ENCODE peak calls at places on chromosomes 6 and 20, in nine cellular contexts. One of them, this sample, is unnamed.
A peak's percentile ranks its signal among the peaks of the same experiment; 100 is the strongest.

GRCh38 chr6:44353336-44353735 is 10.9 kb downstream of the SPATS1 start:
- DNase-seq in uterus: no peak
- DNase-seq in esophagus squamous epithelium: no peak
- DNase-seq in IMR-90: no peak
- DNase-seq in spleen: no peak
- DNase-seq in breast epithelium: no peak
- DNase-seq in upper lobe of left lung: no peak
- DNase-seq in body of pancreas: no peak
- DNase-seq in tibial nerve: no peak
- DNase-seq in this sample: no peak

GRCh38 chr6:42407379-42407778 is 44.3 kb downstream of the TRERF1 start:
- DNase-seq in IMR-90: peak; percentile 92
- DNase-seq in tibial nerve: no peak
- DNase-seq in breast epithelium: no peak
- DNase-seq in spleen: no peak
- DNase-seq in uterus: no peak
- DNase-seq in esophagus squamous epithelium: no peak
- DNase-seq in body of pancreas: no peak
- DNase-seq in upper lobe of left lung: no peak
- DNase-seq in this sample: no peak

GRCh38 chr6:22653980-22654610 is 84.7 kb downstream of the HDGFL1 start:
- DNase-seq in uterus: no peak
- DNase-seq in body of pancreas: no peak
- DNase-seq in esophagus squamous epithelium: no peak
- DNase-seq in breast epithelium: no peak
- DNase-seq in IMR-90: no peak
- DNase-seq in upper lobe of left lung: no peak
- DNase-seq in tibial nerve: no peak
- DNase-seq in spleen: no peak
- DNase-seq in this sample: no peak

GRCh38 chr6:146355521-146356100 is 188.0 kb upstream of the RAB32 start:
- DNase-seq in body of pancreas: no peak
- DNase-seq in tibial nerve: no peak
- DNase-seq in esophagus squamous epithelium: no peak
- DNase-seq in breast epithelium: no peak
- DNase-seq in spleen: no peak
- DNase-seq in uterus: no peak
- DNase-seq in upper lobe of left lung: no peak
- DNase-seq in IMR-90: no peak
- DNase-seq in this sample: no peak

GRCh38 chr6:106128981-106129761 is 43.0 kb downstream of the PRDM1 start:
- DNase-seq in IMR-90: peak; percentile 84
- DNase-seq in body of pancreas: no peak
- DNase-seq in breast epithelium: no peak
- DNase-seq in upper lobe of left lung: no peak
- DNase-seq in spleen: no peak
- DNase-seq in esophagus squamous epithelium: no peak
- DNase-seq in tibial nerve: no peak
- DNase-seq in uterus: no peak
- DNase-seq in this sample: no peak

GRCh38 chr6:33168202-33168601 is 24.1 kb downstream of the COL11A2 start:
- DNase-seq in spleen: peak; percentile 36
- DNase-seq in breast epithelium: no peak
- DNase-seq in IMR-90: no peak
- DNase-seq in body of pancreas: no peak
- DNase-seq in tibial nerve: no peak
- DNase-seq in upper lobe of left lung: no peak
- DNase-seq in esophagus squamous epithelium: no peak
- DNase-seq in uterus: no peak
- DNase-seq in this sample: no peak

GRCh38 chr6:140124498-140124897 is 750.0 kb upstream of the CITED2 start:
- DNase-seq in esophagus squamous epithelium: no peak
- DNase-seq in tibial nerve: no peak
- DNase-seq in IMR-90: no peak
- DNase-seq in uterus: no peak
- DNase-seq in spleen: no peak
- DNase-seq in breast epithelium: no peak
- DNase-seq in body of pancreas: no peak
- DNase-seq in upper lobe of left lung: no peak
- DNase-seq in this sample: no peak

GRCh38 chr6:101348816-101349215 is 44.7 kb upstream of the GRIK2 start:
- DNase-seq in spleen: no peak
- DNase-seq in breast epithelium: no peak
- DNase-seq in body of pancreas: no peak
- DNase-seq in uterus: no peak
- DNase-seq in esophagus squamous epithelium: no peak
- DNase-seq in upper lobe of left lung: no peak
- DNase-seq in IMR-90: no peak
- DNase-seq in tibial nerve: no peak
- DNase-seq in this sample: no peak

GRCh38 chr20:60008130-60008808 is 50.0 kb downstream of the CDH26 start:
- DNase-seq in body of pancreas: no peak
- DNase-seq in spleen: no peak
- DNase-seq in uterus: no peak
- DNase-seq in IMR-90: no peak
- DNase-seq in upper lobe of left lung: no peak
- DNase-seq in esophagus squamous epithelium: no peak
- DNase-seq in breast epithelium: no peak
- DNase-seq in tibial nerve: no peak
- DNase-seq in this sample: no peak

GRCh38 chr6:101779051-101779844 is 385.7 kb downstream of the GRIK2 start:
- DNase-seq in body of pancreas: no peak
- DNase-seq in spleen: no peak
- DNase-seq in breast epithelium: no peak
- DNase-seq in uterus: no peak
- DNase-seq in esophagus squamous epithelium: no peak
- DNase-seq in upper lobe of left lung: no peak
- DNase-seq in IMR-90: peak; percentile 52
- DNase-seq in tibial nerve: no peak
- DNase-seq in this sample: no peak

GRCh38 chr6:150886155-150886554 is 20.7 kb downstream of the MTHFD1L start:
- DNase-seq in upper lobe of left lung: no peak
- DNase-seq in spleen: no peak
- DNase-seq in body of pancreas: no peak
- DNase-seq in esophagus squamous epithelium: no peak
- DNase-seq in breast epithelium: no peak
- DNase-seq in uterus: no peak
- DNase-seq in tibial nerve: no peak
- DNase-seq in IMR-90: no peak
- DNase-seq in this sample: no peak

GRCh38 chr6:150883521-150883920 is 18.0 kb downstream of the MTHFD1L start:
- DNase-seq in uterus: no peak
- DNase-seq in IMR-90: peak; percentile 49
- DNase-seq in tibial nerve: no peak
- DNase-seq in body of pancreas: no peak
- DNase-seq in upper lobe of left lung: no peak
- DNase-seq in spleen: no peak
- DNase-seq in breast epithelium: no peak
- DNase-seq in esophagus squamous epithelium: no peak
- DNase-seq in this sample: no peak

GRCh38 chr6:150890346-150890745 is 24.8 kb downstream of the MTHFD1L start:
- DNase-seq in uterus: no peak
- DNase-seq in spleen: no peak
- DNase-seq in body of pancreas: no peak
- DNase-seq in esophagus squamous epithelium: no peak
- DNase-seq in breast epithelium: no peak
- DNase-seq in tibial nerve: no peak
- DNase-seq in upper lobe of left lung: no peak
- DNase-seq in IMR-90: no peak
- DNase-seq in this sample: no peak

GRCh38 chr6:150891886-150892485 is 26.5 kb downstream of the MTHFD1L start:
- DNase-seq in esophagus squamous epithelium: no peak
- DNase-seq in body of pancreas: peak; percentile 78
- DNase-seq in tibial nerve: peak; percentile 84
- DNase-seq in uterus: peak; percentile 80
- DNase-seq in IMR-90: peak; percentile 88
- DNase-seq in breast epithelium: peak; percentile 56
- DNase-seq in spleen: no peak
- DNase-seq in upper lobe of left lung: no peak
- DNase-seq in this sample: peak; percentile 82

DNA sequence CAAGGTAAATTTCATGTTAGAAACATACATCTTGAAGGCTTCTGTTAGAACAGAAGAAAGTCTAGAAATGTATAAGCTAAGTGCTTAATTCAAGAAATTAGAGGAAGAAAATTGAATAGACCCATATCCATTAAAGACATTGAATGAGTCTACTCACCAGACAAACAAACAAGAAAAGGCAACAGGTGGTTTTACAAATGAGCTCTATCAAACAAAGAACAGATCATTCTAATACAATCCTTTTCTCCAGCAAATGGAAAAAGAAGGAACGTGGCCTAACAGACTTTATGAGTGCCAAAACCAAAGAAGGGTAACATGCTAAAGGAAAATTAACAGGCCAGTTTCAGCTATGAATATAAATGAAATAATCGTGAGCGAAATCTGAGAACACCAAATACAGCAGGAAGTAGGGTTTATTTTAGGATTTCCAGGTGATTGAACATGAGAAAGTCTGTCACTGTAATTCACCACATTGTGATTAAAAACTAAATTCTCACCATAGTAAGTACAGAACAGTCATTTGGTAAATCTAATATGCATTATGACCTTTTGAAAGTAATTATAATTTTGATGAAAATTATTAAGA is 22.6 kb downstream of the MTHFD1L start:
- DNase-seq in upper lobe of left lung: no peak
- DNase-seq in body of pancreas: no peak
- DNase-seq in esophagus squamous epithelium: no peak
- DNase-seq in spleen: no peak
- DNase-seq in tibial nerve: no peak
- DNase-seq in IMR-90: no peak
- DNase-seq in uterus: no peak
- DNase-seq in breast epithelium: no peak
- DNase-seq in this sample: no peak
- H3K36me3 ChIP-seq in upper lobe of left lung: no peaks in the 10 kb centered on the region
- H3K36me3 ChIP-seq in body of pancreas: no peaks in the 10 kb centered on the region
- H3K36me3 ChIP-seq in esophagus squamous epithelium: no peaks in the 10 kb centered on the region
- H3K36me3 ChIP-seq in spleen: peaks cover 62% of the 10 kb centered on the region
- H3K36me3 ChIP-seq in tibial nerve: no peaks in the 10 kb centered on the region
- H3K36me3 ChIP-seq in IMR-90: peaks cover 58% of the 10 kb centered on the region
- H3K36me3 ChIP-seq in uterus: no peaks in the 10 kb centered on the region
- H3K36me3 ChIP-seq in breast epithelium: no peaks in the 10 kb centered on the region
- H3K36me3 ChIP-seq in this sample: no peaks in the 10 kb centered on the region

DNA sequence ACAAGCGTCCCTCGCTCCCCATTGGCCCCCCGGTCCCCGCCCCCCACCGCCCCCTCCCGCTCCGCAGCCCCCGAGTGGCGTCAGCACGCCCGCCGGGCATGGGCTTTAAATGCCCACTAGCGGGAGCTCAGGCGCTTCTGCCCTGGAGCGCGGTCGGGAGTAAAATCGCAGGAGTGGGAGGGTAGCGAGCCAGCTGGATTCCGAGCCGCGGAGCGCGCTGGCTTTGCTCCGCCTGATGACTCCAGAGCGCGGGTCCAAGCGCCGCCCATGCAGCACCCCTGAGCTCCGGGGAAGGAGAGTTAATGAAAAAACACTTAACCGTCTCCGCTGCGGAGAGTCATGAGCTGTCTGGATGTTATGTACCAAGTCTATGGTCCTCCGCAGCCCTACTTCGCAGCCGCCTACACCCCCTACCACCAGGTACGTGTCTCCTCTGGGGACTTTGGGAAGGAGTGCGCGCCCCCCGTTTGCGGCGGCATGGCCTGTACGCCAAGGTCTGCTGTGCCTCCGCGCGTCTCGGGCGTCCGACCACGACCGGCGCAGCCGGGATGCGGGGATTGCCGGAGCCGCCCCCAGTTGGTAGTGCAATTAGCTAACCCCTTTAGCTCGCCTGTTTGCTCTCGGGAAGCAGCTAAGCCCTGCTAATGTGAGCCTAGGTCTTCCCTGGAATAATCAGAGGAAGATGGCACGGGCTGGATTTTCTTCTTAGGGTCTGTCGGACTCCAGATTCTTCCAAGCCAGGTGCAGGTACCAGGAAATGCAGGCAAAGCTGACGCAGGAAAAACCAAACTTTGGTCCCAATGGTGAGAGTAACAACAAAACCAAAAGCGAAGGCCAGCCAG is at the start of gene VGLL2:
- DNase-seq in uterus: no peak
- DNase-seq in spleen: peak; percentile 71
- DNase-seq in body of pancreas: peak; percentile 59
- DNase-seq in tibial nerve: no peak
- DNase-seq in esophagus squamous epithelium: no peak
- DNase-seq in upper lobe of left lung: peak; percentile 87
- DNase-seq in IMR-90: peak; percentile 18
- DNase-seq in breast epithelium: no peak
- DNase-seq in this sample: peak; percentile 67
- TF ChIP-seq POLR2A in uterus: no peak
- TF ChIP-seq POLR2A in spleen: no peak
- TF ChIP-seq POLR2A in body of pancreas: no peak
- TF ChIP-seq POLR2A in tibial nerve: no peak
- TF ChIP-seq POLR2A in esophagus squamous epithelium: no peak
- TF ChIP-seq POLR2A in upper lobe of left lung: no peak
- TF ChIP-seq POLR2A in IMR-90: no peak
- TF ChIP-seq POLR2A in breast epithelium: no peak
- TF ChIP-seq POLR2A in this sample: no peak

GRCh38 chr20:53788253-53789022 is 194.8 kb upstream of the ZNF217 start:
- DNase-seq in upper lobe of left lung: no peak
- DNase-seq in body of pancreas: no peak
- DNase-seq in breast epithelium: no peak
- DNase-seq in spleen: no peak
- DNase-seq in tibial nerve: no peak
- DNase-seq in IMR-90: no peak
- DNase-seq in uterus: no peak
- DNase-seq in esophagus squamous epithelium: no peak
- DNase-seq in this sample: no peak

GRCh38 chr20:53793783-53794383 is 200.2 kb upstream of the ZNF217 start:
- DNase-seq in esophagus squamous epithelium: no peak
- DNase-seq in upper lobe of left lung: no peak
- DNase-seq in spleen: no peak
- DNase-seq in IMR-90: no peak
- DNase-seq in tibial nerve: no peak
- DNase-seq in breast epithelium: no peak
- DNase-seq in uterus: no peak
- DNase-seq in body of pancreas: no peak
- DNase-seq in this sample: no peak

GRCh38 chr20:53786445-53787267 is 193.0 kb upstream of the ZNF217 start:
- DNase-seq in breast epithelium: no peak
- DNase-seq in upper lobe of left lung: no peak
- DNase-seq in IMR-90: no peak
- DNase-seq in body of pancreas: no peak
- DNase-seq in tibial nerve: no peak
- DNase-seq in spleen: no peak
- DNase-seq in uterus: no peak
- DNase-seq in esophagus squamous epithelium: no peak
- DNase-seq in this sample: no peak

GRCh38 chr20:53792946-53793536 is 199.4 kb upstream of the ZNF217 start:
- DNase-seq in esophagus squamous epithelium: no peak
- DNase-seq in spleen: no peak
- DNase-seq in IMR-90: no peak
- DNase-seq in upper lobe of left lung: no peak
- DNase-seq in uterus: no peak
- DNase-seq in breast epithelium: no peak
- DNase-seq in body of pancreas: no peak
- DNase-seq in tibial nerve: no peak
- DNase-seq in this sample: no peak

GRCh38 chr20:53789913-53790675 is 196.5 kb upstream of the ZNF217 start:
- DNase-seq in uterus: no peak
- DNase-seq in upper lobe of left lung: no peak
- DNase-seq in esophagus squamous epithelium: no peak
- DNase-seq in breast epithelium: no peak
- DNase-seq in IMR-90: no peak
- DNase-seq in body of pancreas: no peak
- DNase-seq in spleen: no peak
- DNase-seq in tibial nerve: no peak
- DNase-seq in this sample: no peak
- H3K27ac ChIP-seq in uterus: no peak overlapping the region
- H3K27ac ChIP-seq in upper lobe of left lung: no peak overlapping the region
- H3K27ac ChIP-seq in esophagus squamous epithelium: peak overlapping the region; percentile 33
- H3K27ac ChIP-seq in breast epithelium: peak overlapping the region; percentile 79
- H3K27ac ChIP-seq in IMR-90: peak overlapping the region; percentile 23
- H3K27ac ChIP-seq in body of pancreas: no peak overlapping the region
- H3K27ac ChIP-seq in spleen: no peak overlapping the region
- H3K27ac ChIP-seq in tibial nerve: no peak overlapping the region
- H3K27ac ChIP-seq in this sample: no peak overlapping the region

GRCh38 chr20:62133864-62134263 is 9.3 kb downstream of the PSMA7 start:
- DNase-seq in tibial nerve: no peak
- DNase-seq in upper lobe of left lung: no peak
- DNase-seq in spleen: no peak
- DNase-seq in esophagus squamous epithelium: no peak
- DNase-seq in breast epithelium: no peak
- DNase-seq in IMR-90: no peak
- DNase-seq in body of pancreas: no peak
- DNase-seq in uterus: no peak
- DNase-seq in this sample: no peak
- H3K36me3 ChIP-seq in tibial nerve: peaks cover 8% of the 10 kb centered on the region
- H3K36me3 ChIP-seq in upper lobe of left lung: peaks cover 69% of the 10 kb centered on the region
- H3K36me3 ChIP-seq in spleen: peaks cover 100% of the 10 kb centered on the region
- H3K36me3 ChIP-seq in esophagus squamous epithelium: peaks cover 37% of the 10 kb centered on the region
- H3K36me3 ChIP-seq in breast epithelium: peaks cover 19% of the 10 kb centered on the region
- H3K36me3 ChIP-seq in IMR-90: peaks cover 82% of the 10 kb centered on the region
- H3K36me3 ChIP-seq in body of pancreas: peaks cover 47% of the 10 kb centered on the region
- H3K36me3 ChIP-seq in uterus: no peaks in the 10 kb centered on the region
- H3K36me3 ChIP-seq in this sample: no peaks in the 10 kb centered on the region

This sample was measured in testis.